ENCODE peak calls at places on chromosomes 1 and 21, in four cellular contexts. X is IMR-90, K is H1, W is mesendoderm. B is an unnamed sample.

GRCh38 chr1:163046071-163046470 is 23.1 kb upstream of the RGS4 start:
- DNase-seq in X (peak; percentile 74), W (no peak), K (no peak), B (peak; percentile 54)

GRCh38 chr1:44485229-44485932 is 80.3 kb downstream of the RNF220 start:
- DNase-seq in X (peak; percentile 79), W (peak; percentile 85), K (no peak), B (peak; percentile 88)

GRCh38 chr1:216847385-216848036 is 124.3 kb upstream of the ESRRG start:
- DNase-seq in X (peak; percentile 78), W (no peak), K (no peak), B (peak; percentile 73)

GRCh38 chr1:219119839-219120238 is 53.8 kb upstream of the LYPLAL1 start:
- DNase-seq in K (no peak), X (no peak), W (no peak), B (no peak)

GRCh38 chr21:23534833-23535232 is 2072.4 kb downstream of the MRPL39 start:
- DNase-seq in K (no peak), X (no peak), W (no peak), B (no peak)

GRCh38 chr1:161994153-161994814 is 29.4 kb downstream of the OLFML2B start:
- DNase-seq in X (peak; percentile 49), K (no peak), W (no peak), B (peak; percentile 80)

GRCh38 chr1:27368872-27369703 is 2.3 kb upstream of the MAP3K6 start:
- DNase-seq in W (peak; percentile 49), X (peak; percentile 40), K (no peak), B (no peak)

GRCh38 chr1:48917070-48917454 is 140.4 kb upstream of the BEND5 start:
- DNase-seq in W (no peak), K (no peak), X (no peak), B (no peak)

GRCh38 chr1:101371259-101371658 is 134.4 kb downstream of the S1PR1 start:
- DNase-seq in W (peak; percentile 52), X (peak; percentile 87), K (no peak), B (peak; percentile 68)

GRCh38 chr1:82398357-82398756 is 597.6 kb downstream of the ADGRL2 start:
- DNase-seq in K (no peak), X (no peak), W (no peak), B (peak; percentile 47)

GRCh38 chr1:184208622-184209021 is 157.1 kb downstream of the TSEN15 start:
- DNase-seq in X (no peak), K (no peak), W (no peak), B (no peak)
- H3K9ac ChIP-seq in X (no peak overlapping the region), K (no peak overlapping the region), W (no peak overlapping the region), B (no peak overlapping the region)

DNA sequence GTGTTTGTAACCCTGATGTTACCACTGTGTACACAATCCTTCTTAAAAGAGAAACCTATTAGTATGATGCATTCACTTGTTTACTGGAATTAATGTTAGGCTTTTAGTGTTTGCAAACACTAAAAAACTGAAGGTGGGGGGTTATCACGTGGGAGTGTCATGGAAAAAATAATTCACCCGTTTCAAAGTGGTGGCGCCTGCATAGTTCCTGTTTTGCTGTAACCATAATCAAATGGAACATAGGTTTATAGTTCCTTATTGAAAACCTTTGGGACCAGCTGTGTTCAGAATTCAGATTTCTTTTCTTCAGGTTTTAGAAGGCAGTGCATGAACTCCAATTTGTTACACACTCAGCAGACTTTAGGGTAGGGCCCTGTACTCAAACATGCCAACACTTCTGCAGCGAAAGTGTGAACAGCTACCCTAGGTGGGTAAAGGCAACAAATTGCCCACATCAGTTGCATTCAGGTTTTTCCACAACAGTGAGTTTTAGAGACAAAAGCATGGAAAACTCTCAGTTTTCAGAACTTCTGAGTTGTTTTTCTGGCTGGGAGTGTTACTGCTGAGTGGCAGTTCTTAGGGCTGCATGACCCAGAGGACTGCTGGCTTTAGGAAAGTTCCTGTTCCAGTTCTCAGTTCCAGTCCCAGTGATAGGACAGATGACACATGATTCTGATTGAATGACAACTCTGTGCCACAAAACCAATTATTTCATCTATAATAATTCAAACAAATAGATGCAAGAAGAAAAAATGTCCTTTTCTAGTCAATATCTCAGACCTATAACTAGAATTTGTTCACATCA is 29.1 kb upstream of the IVNS1ABP start:
- DNase-seq in W (no peak), X (no peak), K (no peak), B (no peak)
- H3K4me3 ChIP-seq in W (no peak overlapping the region), X (no peak overlapping the region), K (no peak overlapping the region), B (no peak overlapping the region)

DNA sequence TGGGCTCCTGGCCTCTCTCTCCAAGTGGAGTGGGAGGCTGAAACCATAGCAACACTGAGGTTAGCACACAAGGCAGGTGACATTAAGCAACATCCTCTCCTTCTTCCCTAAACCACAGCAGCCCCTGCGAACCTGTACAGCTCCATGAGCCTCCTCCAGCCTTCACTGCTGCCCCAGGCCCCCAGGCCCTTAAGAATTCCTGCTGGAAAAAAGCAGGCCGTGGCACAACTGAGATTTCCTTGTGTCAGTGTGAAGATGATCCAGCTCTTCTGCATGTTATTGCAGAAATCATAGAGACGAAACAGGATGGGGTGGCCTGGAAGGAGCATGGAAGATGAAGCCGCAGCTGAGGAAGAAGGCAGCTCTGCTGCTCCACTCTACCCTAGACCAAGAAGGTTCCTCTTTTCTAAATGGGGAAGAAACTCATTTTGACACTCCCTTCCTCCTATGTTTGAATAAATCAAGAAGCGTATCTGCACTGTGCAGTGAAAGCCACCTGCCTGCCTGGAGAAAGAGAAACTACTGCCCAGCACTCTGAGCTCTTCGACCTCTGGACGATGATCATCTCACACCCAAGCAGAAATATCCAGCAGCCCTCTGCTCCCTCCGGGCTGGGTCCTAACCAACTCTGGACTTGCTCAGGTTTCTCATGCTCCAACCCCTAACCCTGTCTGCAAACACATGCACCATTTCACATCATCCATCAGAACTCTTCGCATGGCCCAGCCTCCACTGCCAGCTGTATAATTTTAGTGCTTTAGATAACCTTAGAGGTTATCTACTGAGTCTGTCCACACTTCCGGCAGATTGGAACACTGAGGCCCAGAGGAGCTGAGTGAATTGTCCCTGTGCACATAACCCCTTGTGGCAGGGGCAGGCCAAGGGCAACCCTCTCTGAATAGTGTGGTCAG is 20.7 kb downstream of the SH3BP5L start:
- DNase-seq in W (no peak), K (no peak), X (no peak), B (no peak)
- H3K9ac ChIP-seq in W (no peak overlapping the region), K (no peak overlapping the region), X (no peak overlapping the region), B (no peak overlapping the region)

DNA sequence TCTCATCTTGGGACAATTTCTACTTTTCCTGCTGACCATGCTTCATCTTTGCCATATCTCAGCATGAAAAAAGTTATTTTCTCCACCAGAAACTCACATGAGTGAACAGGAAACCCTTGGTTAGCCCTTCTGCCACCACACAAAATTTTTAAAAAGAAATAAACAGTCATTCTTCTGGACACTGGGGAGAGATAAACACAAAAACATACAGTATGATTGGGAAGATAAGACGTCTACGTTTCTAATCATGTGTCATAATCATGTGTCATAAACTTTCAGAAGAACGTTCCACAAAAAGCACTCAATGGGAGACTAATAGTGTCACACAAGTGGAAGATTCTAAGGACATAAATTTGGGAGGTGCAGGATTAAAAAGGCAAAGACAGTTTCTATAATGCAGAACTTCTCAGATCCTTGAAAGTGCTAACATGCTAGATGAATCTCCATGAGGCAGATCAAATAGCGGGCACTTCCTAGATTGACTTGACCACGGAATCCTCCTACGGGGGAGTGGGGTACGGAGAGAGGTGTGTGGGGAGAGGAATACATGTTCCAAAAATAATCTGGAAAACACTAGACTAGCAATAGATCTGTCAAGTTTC is 206.9 kb downstream of the SETD4 start:
- DNase-seq in X (peak; percentile 60), K (no peak), W (no peak), B (no peak)
- H3K4me3 ChIP-seq in X (no peak overlapping the region), K (no peak overlapping the region), W (no peak overlapping the region), B (no peak overlapping the region)

DNA sequence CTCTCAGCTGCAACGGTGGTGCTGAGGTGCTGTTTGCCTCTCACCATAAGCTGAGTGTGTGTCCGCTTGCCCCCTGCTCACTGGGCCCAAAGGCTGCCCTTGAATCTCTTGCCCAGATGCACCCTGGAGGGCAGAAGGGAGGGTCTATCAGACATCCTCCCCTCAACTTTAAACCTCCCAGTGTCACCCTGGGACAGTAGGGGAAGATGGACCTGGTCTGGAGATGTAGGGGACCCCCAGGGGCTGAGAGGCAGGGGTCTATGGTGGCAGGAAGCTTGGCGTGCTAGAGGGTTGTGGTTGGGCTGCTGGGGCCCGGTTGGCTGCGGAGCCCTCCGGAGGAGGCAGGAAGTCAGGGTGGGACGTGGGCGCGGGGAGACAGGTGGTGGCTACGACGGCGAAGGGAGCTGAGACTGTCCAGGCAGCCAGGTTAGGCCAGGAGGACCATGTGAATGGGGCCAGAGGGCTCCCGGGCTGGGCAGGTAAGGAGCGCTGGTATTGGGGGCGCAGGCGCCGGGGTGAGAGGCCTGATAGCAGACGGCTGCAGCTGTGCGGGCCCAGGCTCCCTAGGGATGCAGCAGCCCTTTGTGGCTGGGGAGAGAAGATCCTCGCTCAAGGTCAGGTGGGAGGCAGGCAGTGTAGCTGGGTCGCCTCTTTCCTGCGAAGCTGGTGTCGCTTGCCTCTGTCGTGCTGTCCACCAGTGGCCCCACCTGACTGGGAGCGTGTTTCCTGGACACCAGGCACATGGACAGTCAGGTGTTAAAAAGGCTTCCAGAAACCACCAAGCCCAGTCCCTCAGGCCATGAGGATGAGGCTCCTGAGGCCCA is at the start of gene LCK:
- DNase-seq in W (no peak), K (no peak), X (no peak), B (no peak)
- H3K9ac ChIP-seq in W (no peak within 1 kb of the TSS), K (no peak within 1 kb of the TSS), X (no peak within 1 kb of the TSS), B (no peak within 1 kb of the TSS)

GRCh38 chr21:45464309-45464708 is 59.3 kb downstream of the COL18A1 start:
- DNase-seq in K (no peak), X (no peak), W (no peak), B (no peak)

GRCh38 chr21:45466330-45467220 is 61.6 kb downstream of the COL18A1 start:
- DNase-seq in W (no peak), X (no peak), K (no peak), B (no peak)

GRCh38 chr21:45465611-45466329 is 60.8 kb downstream of the COL18A1 start:
- DNase-seq in K (no peak), X (no peak), W (no peak), B (no peak)

GRCh38 chr21:45463871-45464270 is 58.9 kb downstream of the COL18A1 start:
- DNase-seq in K (no peak), X (no peak), W (no peak), B (no peak)

GRCh38 chr21:45465105-45465504 is 60.1 kb downstream of the COL18A1 start:
- DNase-seq in X (no peak), K (no peak), W (no peak), B (no peak)
- H3K4me3 ChIP-seq in X (no peak overlapping the region), K (no peak overlapping the region), W (no peak overlapping the region), B (no peak overlapping the region)

GRCh38 chr1:3502834-3503524 is 48.5 kb downstream of the ARHGEF16 start:
- DNase-seq in K (no peak), X (no peak), W (no peak), B (no peak)

GRCh38 chr1:3504823-3505155 is 50.3 kb downstream of the ARHGEF16 start:
- DNase-seq in K (no peak), W (no peak), X (no peak), B (no peak)

GRCh38 chr1:3505161-3505560 is 50.7 kb downstream of the ARHGEF16 start:
- DNase-seq in K (no peak), W (no peak), X (no peak), B (no peak)

GRCh38 chr1:3503525-3503886 is 49.0 kb downstream of the ARHGEF16 start:
- DNase-seq in K (no peak), W (no peak), X (no peak), B (no peak)

GRCh38 chr1:3504151-3504822 is 49.8 kb downstream of the ARHGEF16 start:
- DNase-seq in W (no peak), X (peak; percentile 89), K (no peak), B (peak; percentile 89)
- H3K9ac ChIP-seq in W (no peak overlapping the region), X (no peak overlapping the region), K (no peak overlapping the region), B (peak overlapping the region; percentile 53)